ENCODE peak calls at places on chromosomes 6 and 20, in six cellular contexts. W is MM.1S, S is psoas muscle, B is bronchial epithelial cell, K is B cell, C is PC-3. R is an unnamed sample.
A peak's percentile ranks its signal among the peaks of the same experiment; 100 is the strongest.

GRCh38 chr6:52820198-52820597 is 16.6 kb upstream of the GSTA1 start:
- DNase-seq in W (no peak), S (no peak), B (no peak), K (no peak), C (no peak), R (no peak)

GRCh38 chr6:66675906-66676305 is 968.9 kb upstream of the EYS start:
- DNase-seq in W (no peak), S (no peak), B (no peak), K (no peak), C (peak; percentile 17), R (no peak)

GRCh38 chr20:58645277-58645968 is 5.7 kb upstream of the STX16 start:
- DNase-seq in W (no peak), S (no peak), B (peak; percentile 81), K (no peak), C (peak; percentile 99), R (no peak)

GRCh38 chr6:121857551-121857950 is 422.1 kb downstream of the GJA1 start:
- DNase-seq in W (no peak), S (no peak), B (peak; percentile 8), K (no peak), C (peak; percentile 33), R (no peak)

GRCh38 chr6:122286512-122286911 is 112.9 kb upstream of the HSF2 start:
- DNase-seq in W (no peak), S (no peak), B (peak; percentile 7), K (no peak), C (no peak), R (no peak)

GRCh38 chr6:79687759-79688158 is 56.6 kb downstream of the SH3BGRL2 start:
- DNase-seq in W (no peak), S (no peak), B (no peak), K (no peak), C (no peak), R (no peak)

GRCh38 chr6:1379810-1380198 is 9.6 kb upstream of the FOXF2 start:
- DNase-seq in W (no peak), S (no peak), B (no peak), K (no peak), C (no peak), R (no peak)

GRCh38 chr20:32040142-32040953 is 11.7 kb upstream of the HCK start:
- DNase-seq in W (no peak), S (peak; percentile 21), B (peak; percentile 93), K (peak; percentile 95), C (no peak), R (peak; percentile 61)

GRCh38 chr20:61576372-61576771 is 324.3 kb downstream of the CDH4 start:
- DNase-seq in W (no peak), S (no peak), B (no peak), K (no peak), C (no peak), R (no peak)

GRCh38 chr20:25750765-25751696 is 54.4 kb upstream of the ZNF337 start:
- DNase-seq in W (peak; percentile 53), S (peak; percentile 30), B (peak; percentile 26), K (peak; percentile 67), C (peak; percentile 61), R (peak; percentile 78)

GRCh38 chr6:11009353-11009752 is 34.8 kb downstream of the ELOVL2 start:
- DNase-seq in W (peak; percentile 75), S (no peak), B (peak; percentile 63), K (no peak), C (peak; percentile 62), R (no peak)

GRCh38 chr6:18177566-18177965 is 22.3 kb downstream of the KDM1B start:
- DNase-seq in W (no peak), S (no peak), B (no peak), K (no peak), C (no peak), R (no peak)

GRCh38 chr6:121697921-121698320 is 262.5 kb downstream of the GJA1 start:
- DNase-seq in W (no peak), S (no peak), B (peak; percentile 53), K (no peak), C (no peak), R (no peak)

GRCh38 chr20:23138226-23138625 is 52.1 kb upstream of the CD93 start:
- DNase-seq in W (no peak), S (no peak), B (no peak), K (no peak), C (no peak), R (no peak)

GRCh38 chr20:1700990-1701389 is 43.4 kb upstream of the SIRPG start:
- DNase-seq in W (no peak), S (no peak), B (peak; percentile 2), K (no peak), C (peak; percentile 54), R (no peak)

GRCh38 chr6:89139509-89140346 is 6.1 kb upstream of the PM20D2 start:
- DNase-seq in W (no peak), S (no peak), B (peak; percentile 42), K (no peak), C (peak; percentile 59), R (no peak)

GRCh38 chr6:42075159-42075838 is 25.0 kb downstream of the TAF8 start:
- DNase-seq in W (peak; percentile 39), S (peak; percentile 73), B (peak; percentile 60), K (peak; percentile 57), C (peak; percentile 93), R (peak; percentile 59)

GRCh38 chr6:83511901-83512681 is at the start of gene PRSS35:
- DNase-seq in W (peak; percentile 37), S (peak; percentile 36), B (peak; percentile 28), K (no peak), C (peak; percentile 44), R (peak; percentile 44)

GRCh38 chr20:58306421-58307261 is 2.9 kb upstream of the RAB22A start:
- DNase-seq in W (peak; percentile 24), S (no peak), B (peak; percentile 96), K (peak; percentile 86), C (peak; percentile 57), R (peak; percentile 46)

GRCh38 chr20:8126190-8126589 is 5.9 kb upstream of the PLCB1 start:
- DNase-seq in W (no peak), S (no peak), B (no peak), K (no peak), C (peak; percentile 37), R (no peak)

GRCh38 chr6:87772597-87773530 is 70.8 kb upstream of the AKIRIN2 start:
- DNase-seq in W (no peak), S (no peak), B (no peak), K (no peak), C (no peak), R (no peak)

GRCh38 chr20:15882553-15882952 is 690.7 kb downstream of the KIF16B start:
- DNase-seq in W (no peak), S (no peak), B (peak; percentile 7), K (no peak), C (peak; percentile 43), R (no peak)

GRCh38 chr6:30463651-30464618 is 25.4 kb upstream of the HLA-E start:
- DNase-seq in W (peak; percentile 76), S (peak; percentile 38), B (no peak), K (peak; percentile 69), C (peak; percentile 72), R (no peak)

GRCh38 chr6:146357578-146358340 is 185.9 kb upstream of the RAB32 start:
- DNase-seq in W (peak; percentile 66), S (no peak), B (peak; percentile 96), K (no peak), C (peak; percentile 78), R (no peak)

GRCh38 chr6:17045581-17046322 is 56.1 kb upstream of the STMND1 start:
- DNase-seq in W (no peak), S (no peak), B (no peak), K (no peak), C (peak; percentile 9), R (no peak)

GRCh38 chr20:57619053-57619831 is 984 bp downstream of the ZBP1 start:
- DNase-seq in W (peak; percentile 89), S (no peak), B (no peak), K (peak; percentile 90), C (no peak), R (peak; percentile 75)

GRCh38 chr20:11445891-11446290 is 471.8 kb upstream of the BTBD3 start:
- DNase-seq in W (no peak), S (no peak), B (no peak), K (no peak), C (no peak), R (no peak)

GRCh38 chr6:105821027-105821426 is 265.1 kb upstream of the PRDM1 start:
- DNase-seq in W (no peak), S (no peak), B (no peak), K (no peak), C (no peak), R (no peak)

GRCh38 chr20:46025376-46025783 is 3.6 kb upstream of the SLC12A5 start:
- DNase-seq in W (no peak), S (no peak), B (no peak), K (no peak), C (no peak), R (no peak)

GRCh38 chr20:43721097-43721428 is 5.7 kb downstream of the GTSF1L start:
- DNase-seq in W (no peak), S (no peak), B (no peak), K (no peak), C (no peak), R (no peak)

GRCh38 chr20:53163486-53163885 is 191.3 kb downstream of the TSHZ2 start:
- DNase-seq in W (no peak), S (peak; percentile 34), B (peak; percentile 35), K (no peak), C (peak; percentile 16), R (no peak)

GRCh38 chr6:149032599-149033405 is 284.7 kb upstream of the TAB2 start:
- DNase-seq in W (no peak), S (no peak), B (peak; percentile 26), K (no peak), C (peak; percentile 71), R (peak; percentile 80)
- TF ChIP-seq CTCF in W (no peak), S (no peak), B (no peak), K (no peak), C (no peak), R (no peak)

GRCh38 chr20:50191566-50192363 is 1.1 kb downstream of the CEBPB start:
- DNase-seq in W (peak; percentile 67), S (peak; percentile 53), B (no peak), K (peak; percentile 59), C (peak; percentile 58), R (peak; percentile 64)
- TF ChIP-seq CTCF in W (peak; percentile 22), S (peak; percentile 54), B (peak; percentile 37), K (peak; percentile 66), C (peak; percentile 31), R (peak; percentile 36)

GRCh38 chr6:134686071-134686470 is 263.8 kb downstream of the ALDH8A1 start:
- DNase-seq in W (no peak), S (no peak), B (peak; percentile 85), K (no peak), C (peak; percentile 31), R (no peak)

GRCh38 chr6:134689177-134689576 is 260.7 kb downstream of the ALDH8A1 start:
- DNase-seq in W (no peak), S (no peak), B (no peak), K (no peak), C (no peak), R (no peak)

GRCh38 chr6:134689676-134690447 is 260.0 kb downstream of the ALDH8A1 start:
- DNase-seq in W (no peak), S (no peak), B (no peak), K (no peak), C (no peak), R (no peak)

GRCh38 chr6:134692008-134692407 is 257.9 kb downstream of the ALDH8A1 start:
- DNase-seq in W (no peak), S (no peak), B (no peak), K (no peak), C (no peak), R (no peak)

GRCh38 chr6:134691180-134691579 is 258.7 kb downstream of the ALDH8A1 start:
- DNase-seq in W (no peak), S (no peak), B (no peak), K (no peak), C (no peak), R (no peak)
- TF ChIP-seq CTCF in W (no peak), S (no peak), B (no peak), K (no peak), C (no peak), R (no peak)

GRCh38 chr20:6678101-6678500 is 89.4 kb upstream of the BMP2 start:
- DNase-seq in W (no peak), S (no peak), B (no peak), K (no peak), C (no peak), R (no peak)
- TF ChIP-seq CTCF in W (no peak), S (no peak), B (no peak), K (no peak), C (no peak), R (no peak)

R was measured in GM10248.